ENCODE peak calls at places on chromosomes 3 and 15, in four cellular contexts. H is HL-60, K is K562, C is GM12878. R is an unnamed sample.

GRCh38 chr3:64345351-64345750 is 120.1 kb upstream of the PRICKLE2 start:
- DNase-seq in H (no peak), K (no peak), C (no peak), R (no peak)

GRCh38 chr3:64214697-64215018 is 10.6 kb downstream of the PRICKLE2 start:
- DNase-seq in H (no peak), K (no peak), C (no peak), R (no peak)

GRCh38 chr15:45690581-45691260 is 55.9 kb downstream of the SQOR start:
- DNase-seq in H (no peak), K (no peak), C (no peak), R (no peak)

GRCh38 chr15:82625136-82625535 is 22.0 kb downstream of the CPEB1 start:
- DNase-seq in H (no peak), K (no peak), C (no peak), R (no peak)

GRCh38 chr3:25812644-25813043 is 22.8 kb downstream of the OXSM start:
- DNase-seq in H (no peak), K (no peak), C (no peak), R (no peak)

GRCh38 chr3:9778102-9778501 is 8.4 kb upstream of the CAMK1 start:
- DNase-seq in H (peak; percentile 56), K (no peak), C (no peak), R (no peak)

GRCh38 chr15:69946870-69947269 is 150.8 kb downstream of the TLE3 start:
- DNase-seq in H (no peak), K (no peak), C (no peak), R (no peak)

GRCh38 chr3:7075901-7076300 is 215.0 kb downstream of the GRM7 start:
- DNase-seq in H (no peak), K (no peak), C (no peak), R (no peak)

GRCh38 chr15:48677821-48678220 is 32.3 kb upstream of the FBN1 start:
- DNase-seq in H (no peak), K (no peak), C (no peak), R (no peak)

GRCh38 chr3:30658328-30659052 is 52.1 kb downstream of the TGFBR2 start:
- DNase-seq in H (peak; percentile 75), K (no peak), C (peak; percentile 70), R (no peak)

GRCh38 chr3:123416173-123416572 is 32.7 kb downstream of the ADCY5 start:
- DNase-seq in H (no peak), K (no peak), C (no peak), R (no peak)

GRCh38 chr3:149473314-149473990 is 1.0 kb upstream of the TM4SF4 start:
- DNase-seq in H (no peak), K (no peak), C (no peak), R (no peak)

GRCh38 chr3:129460572-129460971 is 20.5 kb downstream of the IFT122 start:
- DNase-seq in H (no peak), K (no peak), C (no peak), R (no peak)

GRCh38 chr3:193910886-193911738 is 224.8 kb upstream of the HES1 start:
- DNase-seq in H (peak; percentile 86), K (peak; percentile 48), C (no peak), R (no peak)

GRCh38 chr3:46538803-46539442 is 27.2 kb downstream of the LRRC2 start:
- DNase-seq in H (peak; percentile 91), K (no peak), C (peak; percentile 97), R (peak; percentile 31)

GRCh38 chr3:153379516-153379915 is 217.5 kb downstream of the RAP2B start:
- DNase-seq in H (no peak), K (no peak), C (no peak), R (no peak)

GRCh38 chr3:33047842-33048834 is 48.8 kb downstream of the GLB1 start:
- DNase-seq in H (no peak), K (no peak), C (no peak), R (no peak)

GRCh38 chr3:30142946-30143345 is 463.5 kb upstream of the TGFBR2 start:
- DNase-seq in H (no peak), K (no peak), C (no peak), R (no peak)

GRCh38 chr3:10716964-10717363 is 99.1 kb upstream of the SLC6A11 start:
- DNase-seq in H (no peak), K (no peak), C (no peak), R (no peak)

GRCh38 chr3:18122264-18122663 is 302.9 kb downstream of the SATB1 start:
- DNase-seq in H (no peak), K (no peak), C (no peak), R (no peak)

GRCh38 chr15:39748276-39748675 is 34.4 kb downstream of the FSIP1 start:
- DNase-seq in H (no peak), K (no peak), C (no peak), R (no peak)

GRCh38 chr3:172989373-172989772 is 151.7 kb downstream of the SPATA16 start:
- DNase-seq in H (no peak), K (no peak), C (no peak), R (no peak)

DNA sequence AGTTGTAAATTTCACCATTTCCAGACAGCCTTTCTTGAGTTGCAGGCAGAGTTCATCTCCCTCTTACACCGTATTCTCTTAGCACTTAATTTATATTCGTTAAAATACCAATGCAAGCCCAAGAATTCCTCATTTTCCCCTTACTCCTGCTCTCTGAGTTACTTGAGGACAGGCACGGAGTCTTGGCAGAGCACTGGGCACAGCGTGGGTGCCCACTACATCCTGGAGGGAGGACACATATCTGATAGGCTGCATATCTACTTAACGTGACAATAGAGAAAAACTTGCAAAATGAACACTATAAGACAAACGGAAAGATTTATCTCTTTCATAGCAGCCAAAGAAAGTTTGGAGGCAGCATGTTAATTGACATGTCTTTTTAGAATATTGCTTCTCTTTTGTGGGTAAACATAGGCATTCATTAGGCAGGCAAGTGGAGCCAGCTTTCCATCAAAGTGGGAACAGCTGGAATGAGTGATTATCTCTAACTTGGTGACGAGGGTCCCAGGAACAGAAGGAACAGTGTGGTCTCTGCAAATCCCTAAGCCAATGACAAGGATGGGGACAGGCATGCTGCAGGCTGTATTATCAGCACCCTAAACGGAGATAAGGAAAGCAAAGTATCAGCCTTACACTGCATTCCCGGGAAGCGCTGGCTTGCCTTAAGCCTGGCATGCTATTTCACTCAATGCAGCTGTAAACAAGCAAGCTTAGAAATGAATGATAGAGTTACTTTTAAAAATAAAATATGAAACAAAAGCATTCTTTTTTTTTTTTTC is 116.6 kb downstream of the RTP4 start:
- DNase-seq in H (no peak), K (no peak), C (no peak), R (no peak)
- TF ChIP-seq SPI1 in H (no peak), K (no peak), C (no peak), R (no peak)

GRCh38 chr15:78208341-78208844 is 26.0 kb downstream of the ACSBG1 start:
- DNase-seq in H (no peak), K (no peak), C (no peak), R (no peak)

GRCh38 chr15:78211189-78211921 is 23.0 kb downstream of the ACSBG1 start:
- DNase-seq in H (no peak), K (no peak), C (no peak), R (no peak)

GRCh38 chr15:78210349-78210717 is 24.0 kb downstream of the ACSBG1 start:
- DNase-seq in H (no peak), K (no peak), C (no peak), R (no peak)

GRCh38 chr15:78208887-78209645 is 25.3 kb downstream of the ACSBG1 start:
- DNase-seq in H (no peak), K (no peak), C (no peak), R (no peak)

DNA sequence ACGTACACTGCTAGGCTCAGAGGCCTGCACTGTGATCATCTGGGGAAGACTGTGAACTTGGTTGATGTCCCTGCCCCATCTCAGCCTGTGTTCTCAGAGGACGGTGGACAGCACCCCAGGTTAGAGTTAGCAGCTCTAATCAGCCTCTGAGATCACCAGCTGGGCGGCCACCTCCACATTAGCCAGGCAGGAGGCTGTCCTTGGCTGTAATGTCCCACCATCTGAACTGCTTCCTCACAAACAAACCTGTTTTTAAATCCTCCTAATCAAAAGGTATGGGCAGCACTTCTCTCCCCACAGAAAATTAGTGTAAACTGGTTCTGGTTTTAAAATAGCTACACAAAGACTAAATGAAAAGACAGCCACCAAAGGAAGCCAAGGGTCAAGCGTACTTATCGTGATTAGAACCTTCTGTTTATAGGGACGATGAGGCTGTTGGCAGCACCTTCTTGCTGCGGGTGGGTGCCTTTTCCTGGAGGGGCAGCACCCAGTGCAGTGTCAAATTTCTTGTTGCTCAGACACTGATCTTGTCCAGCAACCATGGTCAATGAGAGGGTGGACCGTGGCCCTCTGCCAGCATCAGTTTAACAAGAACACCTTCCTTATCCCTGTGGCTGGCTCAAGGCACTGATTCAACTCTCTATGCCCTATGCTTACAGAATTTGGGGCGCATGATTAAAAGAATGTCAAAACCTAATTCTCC is 24.6 kb downstream of the ACSBG1 start:
- DNase-seq in H (no peak), K (no peak), C (no peak), R (no peak)
- TF ChIP-seq POLR2AphosphoS5 in H (no peak), K (no peak), C (no peak), R (no peak)

DNA sequence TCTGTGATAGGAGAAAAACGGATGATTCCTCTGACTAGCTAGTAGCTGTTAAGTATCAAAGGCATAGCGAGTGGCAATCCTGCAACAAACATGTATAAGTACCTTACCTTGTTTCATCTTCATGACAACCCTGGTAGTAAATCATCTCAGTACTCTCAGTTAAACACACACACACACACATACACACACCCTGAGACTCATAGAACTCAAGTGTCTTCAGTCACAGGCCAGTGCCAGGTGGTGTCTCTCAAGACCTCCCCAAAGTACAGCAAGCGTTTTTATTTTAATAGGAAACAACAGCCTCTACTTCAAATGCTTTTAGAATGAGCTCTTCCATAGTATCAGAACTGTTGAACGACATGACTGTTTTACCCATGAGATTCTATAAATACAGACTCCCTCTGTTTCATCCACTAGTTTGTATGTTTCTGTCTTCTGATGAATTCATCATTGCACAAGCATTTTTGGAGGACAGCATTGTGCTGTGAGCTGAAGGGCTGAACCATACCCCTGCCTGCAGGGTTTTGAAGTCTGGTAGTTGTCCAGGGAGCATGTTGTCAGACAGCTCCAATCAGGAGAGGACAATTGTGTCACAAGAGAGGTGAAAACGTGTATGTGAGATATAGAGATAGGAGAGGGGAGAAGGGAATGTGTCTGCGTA is 200.9 kb upstream of the BCL6 start:
- DNase-seq in H (no peak), K (no peak), C (no peak), R (no peak)
- TF ChIP-seq SPI1 in H (no peak), K (no peak), C (no peak), R (no peak)

GRCh38 chr3:143137637-143138036 is 18.1 kb downstream of the CHST2 start:
- DNase-seq in H (no peak), K (no peak), C (no peak), R (no peak)

GRCh38 chr3:143134446-143134845 is 14.9 kb downstream of the CHST2 start:
- DNase-seq in H (no peak), K (peak; percentile 19), C (no peak), R (no peak)

GRCh38 chr3:143138948-143139347 is 19.4 kb downstream of the CHST2 start:
- DNase-seq in H (no peak), K (no peak), C (no peak), R (no peak)

GRCh38 chr3:143132246-143132980 is 12.8 kb downstream of the CHST2 start:
- DNase-seq in H (no peak), K (no peak), C (no peak), R (no peak)

GRCh38 chr3:143135150-143135549 is 15.6 kb downstream of the CHST2 start:
- DNase-seq in H (no peak), K (no peak), C (no peak), R (no peak)
- TF ChIP-seq POLR2AphosphoS5 in H (no peak), K (no peak), C (no peak), R (no peak)

GRCh38 chr3:119099785-119100184 is 46.2 kb upstream of the TEX55 start:
- DNase-seq in H (no peak), K (no peak), C (no peak), R (no peak)

GRCh38 chr3:119098006-119098405 is 48.0 kb upstream of the TEX55 start:
- DNase-seq in H (no peak), K (no peak), C (no peak), R (no peak)

GRCh38 chr3:119104031-119104430 is 41.9 kb upstream of the TEX55 start:
- DNase-seq in H (no peak), K (no peak), C (no peak), R (no peak)

GRCh38 chr3:119098620-119099222 is 47.2 kb upstream of the TEX55 start:
- DNase-seq in H (no peak), K (peak; percentile 17), C (no peak), R (no peak)
- TF ChIP-seq SPI1 in H (no peak), K (no peak), C (no peak), R (no peak)